ENCODE peak calls at places on chromosomes 13 and 19, in six cellular contexts. M, G, F, J, X and K are unnamed samples.

GRCh38 chr13:97695684-97696083 is 257.8 kb upstream of the IPO5 start:
- DNase-seq in J (no peak), G (no peak), X (no peak), M (no peak), F (no peak), K (no peak)

GRCh38 chr19:31517466-31518180 is 168.4 kb upstream of the TSHZ3 start:
- DNase-seq in X (no peak), J (no peak), G (no peak), F (no peak), M (no peak), K (no peak)

GRCh38 chr19:10517760-10518443 is 655 bp upstream of the S1PR5 start:
- DNase-seq in M (no peak), F (no peak), G (no peak), X (peak), J (peak), K (no peak)

GRCh38 chr13:52348983-52349780 is 56.8 kb downstream of the THSD1 start:
- DNase-seq in F (no peak), M (no peak), G (no peak), X (no peak), J (peak), K (no peak)

GRCh38 chr19:56118666-56119584 is 2.2 kb downstream of the ZNF787 start:
- DNase-seq in M (no peak), X (no peak), F (no peak), G (no peak), J (no peak), K (no peak)

GRCh38 chr19:34348899-34349487 is 16.0 kb upstream of the GPI start:
- DNase-seq in G (no peak), J (no peak), X (no peak), F (no peak), M (no peak), K (no peak)

GRCh38 chr19:13229246-13229645 is 79.0 kb downstream of the IER2 start:
- DNase-seq in M (no peak), F (no peak), X (no peak), G (no peak), J (no peak), K (no peak)

GRCh38 chr13:30934803-30935202 is 2.3 kb downstream of the TEX26 start:
- DNase-seq in M (no peak), J (no peak), X (no peak), F (no peak), G (no peak), K (no peak)

GRCh38 chr13:88068975-88069374 is 397.8 kb downstream of the SLITRK5 start:
- DNase-seq in J (no peak), X (no peak), G (no peak), M (no peak), F (peak), K (no peak)

GRCh38 chr19:2087621-2088100 is 8.5 kb downstream of the MOB3A start:
- DNase-seq in G (no peak), X (no peak), F (peak), J (no peak), M (peak), K (no peak)

GRCh38 chr13:37515226-37515625 is 83.3 kb downstream of the POSTN start:
- DNase-seq in X (no peak), M (no peak), J (no peak), F (no peak), G (no peak), K (no peak)

GRCh38 chr13:98459721-98460370 is 117.1 kb downstream of the STK24 start:
- DNase-seq in M (no peak), G (no peak), J (no peak), X (no peak), F (no peak), K (no peak)

GRCh38 chr19:4981681-4981958 is 12.7 kb downstream of the KDM4B start:
- DNase-seq in M (no peak), X (no peak), G (no peak), F (no peak), J (no peak), K (no peak)

GRCh38 chr19:4977299-4978174 is 8.6 kb downstream of the KDM4B start:
- DNase-seq in G (no peak), F (no peak), X (no peak), J (peak), M (no peak), K (peak)

GRCh38 chr19:4980838-4981680 is 12.1 kb downstream of the KDM4B start:
- DNase-seq in M (no peak), J (no peak), F (no peak), G (no peak), X (no peak), K (no peak)

GRCh38 chr19:4980087-4980486 is 11.2 kb downstream of the KDM4B start:
- DNase-seq in G (no peak), X (no peak), M (no peak), F (no peak), J (no peak), K (no peak)

DNA sequence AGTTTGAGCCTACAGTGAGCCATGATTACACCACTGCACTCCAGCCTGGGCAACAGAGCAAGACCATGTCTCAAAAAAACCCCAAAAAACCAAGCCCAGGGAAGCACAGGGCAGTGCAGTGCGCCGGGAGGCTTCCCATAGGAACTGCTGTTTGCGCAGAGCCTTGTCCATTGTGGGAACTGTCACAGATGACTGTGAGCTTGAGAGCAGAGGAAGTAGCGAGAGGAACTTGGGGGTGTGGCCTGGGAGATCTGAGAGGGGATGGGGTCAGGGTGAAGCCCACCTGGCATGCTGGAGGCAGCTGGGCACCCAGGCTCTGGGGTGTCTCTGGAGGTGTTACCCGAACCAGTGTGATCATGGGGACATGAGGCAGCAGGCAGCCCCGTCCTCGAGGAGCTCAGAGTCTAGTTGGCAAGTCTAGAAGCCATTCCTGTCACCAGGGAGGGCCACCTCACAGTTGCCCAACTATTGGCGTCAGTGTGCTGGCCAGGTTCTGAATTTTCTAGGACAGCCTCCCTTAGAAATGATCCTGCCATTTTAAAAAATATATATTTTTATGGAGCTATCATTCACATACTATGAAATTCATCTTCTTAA is 10.4 kb downstream of the KDM4B start:
- DNase-seq in F (no peak), X (no peak), G (no peak), J (no peak), M (no peak), K (no peak)
- H3K27ac ChIP-seq in F (no peak), X (peak), G (no peak), J (no peak), M (no peak), K (peak)

DNA sequence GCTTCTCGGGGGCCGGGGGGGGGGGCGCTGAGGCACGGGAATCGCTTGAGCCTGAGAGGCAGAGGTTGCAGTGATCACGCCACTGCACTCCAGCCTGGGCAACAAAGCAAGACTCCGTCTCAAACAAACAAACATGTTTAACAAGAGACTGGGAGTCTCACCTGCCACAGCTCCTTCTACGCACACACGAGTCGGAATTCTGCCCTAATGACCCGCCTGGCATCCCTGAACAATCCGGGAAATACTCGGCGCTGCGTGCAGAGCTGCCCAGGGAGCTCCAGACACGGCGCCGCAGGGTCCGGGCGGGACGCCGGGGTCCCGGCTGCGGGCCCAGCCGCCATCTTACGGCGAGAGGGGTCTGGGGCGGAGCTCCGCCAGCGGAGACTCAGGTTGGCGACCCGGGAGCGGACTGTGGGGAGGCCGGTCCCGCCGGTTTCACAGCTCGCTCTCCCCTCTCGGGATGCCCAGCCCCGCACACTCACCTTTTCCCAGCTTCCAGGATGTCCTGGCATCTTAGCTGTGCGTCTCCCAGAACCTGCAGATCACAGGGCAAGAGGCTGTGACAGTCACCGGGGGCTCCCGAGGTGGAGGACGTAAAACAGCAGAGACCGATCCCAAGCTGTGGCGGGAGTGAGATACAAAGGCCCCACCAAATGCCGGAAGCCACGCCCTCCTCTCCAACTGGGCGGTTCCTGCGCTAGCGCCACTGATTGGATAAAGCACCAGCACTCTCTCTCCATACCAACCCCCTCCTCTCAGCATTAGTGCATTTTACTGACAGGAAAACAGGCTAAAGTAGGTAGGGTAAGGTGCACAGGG is 23.6 kb upstream of the ZNF724 start:
- DNase-seq in M (peak), J (peak), G (peak), X (peak), F (peak), K (peak)
- TF ChIP-seq POLR2A in M (peak), J (peak), G (peak), X (peak), F (peak), K (peak)

GRCh38 chr19:45862271-45862563 is 730 bp downstream of the SYMPK start:
- DNase-seq in G (no peak), X (no peak), M (no peak), J (no peak), F (no peak), K (no peak)
- H3K27ac ChIP-seq in G (peak), X (peak), M (peak), J (peak), F (peak), K (peak)

GRCh38 chr13:46100191-46100877 is 4.5 kb downstream of the CPB2 start:
- DNase-seq in X (no peak), J (no peak), G (no peak), F (no peak), M (no peak), K (no peak)

GRCh38 chr13:46103037-46103436 is 1.8 kb downstream of the CPB2 start:
- DNase-seq in M (no peak), G (no peak), J (no peak), F (no peak), X (no peak), K (no peak)

GRCh38 chr13:46101488-46102289 is 3.1 kb downstream of the CPB2 start:
- DNase-seq in J (no peak), X (no peak), F (no peak), G (no peak), M (no peak), K (no peak)

GRCh38 chr13:46097663-46098062 is 7.2 kb downstream of the CPB2 start:
- DNase-seq in J (no peak), G (no peak), X (no peak), F (no peak), M (no peak), K (no peak)

DNA sequence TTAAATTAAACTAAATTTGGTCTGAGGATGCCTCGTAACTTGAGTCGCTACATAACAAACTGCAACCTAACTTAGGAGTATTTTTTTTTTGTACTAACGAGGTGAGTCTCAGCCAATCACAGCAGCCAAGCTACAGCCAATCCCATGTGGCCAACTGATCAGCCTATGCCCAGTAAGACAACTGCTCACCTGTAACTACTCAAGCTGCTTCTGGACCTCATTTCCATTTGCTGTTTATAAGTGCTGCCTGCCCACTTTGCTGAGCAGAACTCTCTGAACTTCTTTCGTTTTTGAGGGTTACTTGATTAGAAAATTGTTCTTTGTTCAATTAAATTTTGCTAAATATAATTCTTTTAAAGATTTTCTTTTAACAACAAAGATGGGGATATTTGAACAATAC is 3.8 kb downstream of the CPB2 start:
- DNase-seq in F (no peak), G (no peak), J (no peak), M (no peak), X (no peak), K (no peak)
- TF ChIP-seq POLR2A in F (no peak), G (no peak), J (no peak), M (no peak), X (no peak), K (no peak)

GRCh38 chr13:110129076-110129475 is 177.9 kb downstream of the COL4A1 start:
- DNase-seq in X (peak), G (no peak), M (no peak), F (no peak), J (no peak), K (no peak)

GRCh38 chr13:110129539-110130186 is 177.3 kb downstream of the COL4A1 start:
- DNase-seq in M (no peak), F (no peak), G (no peak), J (no peak), X (peak), K (no peak)

GRCh38 chr13:110128546-110128945 is 178.4 kb downstream of the COL4A1 start:
- DNase-seq in X (no peak), G (no peak), M (no peak), J (no peak), F (no peak), K (no peak)

GRCh38 chr13:110131424-110131823 is 175.5 kb downstream of the COL4A1 start:
- DNase-seq in G (no peak), F (no peak), X (no peak), J (no peak), M (peak), K (no peak)

DNA sequence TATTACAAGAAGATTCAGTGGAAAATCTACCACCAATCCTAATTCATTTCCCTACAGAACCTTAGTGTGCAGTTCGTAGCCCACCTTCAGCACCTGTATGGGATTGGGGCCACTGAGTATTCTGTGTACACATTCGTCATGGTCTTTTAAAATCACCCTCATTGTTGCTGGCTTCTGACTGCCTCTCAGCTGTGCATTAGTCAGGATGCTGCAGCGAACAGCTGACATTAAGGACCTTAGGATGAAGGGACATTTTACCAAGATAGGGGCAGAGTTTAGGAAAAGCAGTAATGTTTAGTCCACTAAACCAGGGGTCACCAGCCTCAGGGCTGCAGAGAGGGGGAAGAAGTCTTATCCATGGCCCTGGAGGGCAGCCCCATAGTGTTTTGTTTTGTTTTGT is 176.5 kb downstream of the COL4A1 start:
- DNase-seq in G (no peak), M (no peak), X (peak), F (no peak), J (no peak), K (no peak)
- H3K27ac ChIP-seq in G (no peak), M (no peak), X (no peak), F (no peak), J (no peak), K (no peak)

GRCh38 chr13:75511226-75511625 is 26.4 kb downstream of the COMMD6 start:
- DNase-seq in X (no peak), F (no peak), J (no peak), G (no peak), M (no peak), K (no peak)

GRCh38 chr13:75508002-75508548 is 26.1 kb upstream of the TBC1D4 start:
- DNase-seq in G (no peak), F (no peak), X (no peak), J (no peak), M (no peak), K (no peak)

GRCh38 chr13:75505966-75506365 is 24.0 kb upstream of the TBC1D4 start:
- DNase-seq in M (no peak), G (no peak), J (no peak), X (no peak), F (no peak), K (no peak)

GRCh38 chr13:75505327-75505726 is 23.4 kb upstream of the TBC1D4 start:
- DNase-seq in X (no peak), F (no peak), M (no peak), J (no peak), G (no peak), K (no peak)

DNA sequence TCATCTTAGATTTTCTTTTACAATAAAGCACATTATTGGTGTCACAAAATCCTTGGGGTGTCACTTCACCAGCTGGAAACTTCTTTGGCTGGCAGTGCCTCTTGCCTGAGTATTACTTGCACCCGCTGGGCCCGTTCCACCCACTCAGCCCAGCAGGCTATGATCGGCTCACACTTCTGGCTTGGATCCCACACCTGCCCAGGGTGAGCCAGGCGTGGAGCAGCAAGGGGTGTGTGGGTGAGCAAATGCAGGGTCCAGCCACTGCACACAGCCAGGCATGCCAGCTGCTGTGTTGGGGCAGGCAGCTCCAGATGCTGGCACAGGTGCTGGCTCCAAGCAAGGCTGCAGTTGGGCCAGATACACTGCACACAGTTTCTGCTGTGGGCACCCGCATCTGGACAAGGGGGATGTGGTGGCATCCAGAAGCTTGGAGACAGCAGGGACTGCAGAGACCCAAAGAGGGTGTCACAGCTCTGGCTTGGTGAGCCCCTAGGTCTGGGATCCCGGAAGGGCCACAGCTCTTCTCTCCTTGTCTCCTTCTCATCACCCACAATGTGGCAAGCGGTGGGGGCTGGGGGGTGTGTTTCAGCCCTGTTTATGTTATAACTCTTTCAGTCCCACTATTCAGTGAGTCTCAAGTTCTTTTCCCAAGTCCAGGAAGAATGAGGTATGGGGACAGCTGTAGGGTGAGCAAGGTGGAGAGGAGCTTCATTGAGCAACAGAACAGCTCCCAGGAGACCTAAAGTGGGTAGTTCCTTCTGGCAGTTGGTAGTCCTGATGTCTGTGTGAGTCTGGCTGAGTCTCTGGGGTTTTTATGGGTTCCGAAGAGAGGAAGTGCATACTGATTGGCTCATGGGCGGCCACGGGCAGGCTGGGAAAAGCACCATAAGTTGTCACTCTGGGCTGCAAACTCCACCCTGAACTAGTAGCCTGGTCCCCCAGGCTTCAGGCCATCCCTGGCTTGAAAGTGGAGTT is 25.3 kb upstream of the TBC1D4 start:
- DNase-seq in M (no peak), X (no peak), F (no peak), G (no peak), J (no peak), K (no peak)
- TF ChIP-seq POLR2A in M (no peak), X (no peak), F (no peak), G (no peak), J (no peak), K (no peak)

DNA sequence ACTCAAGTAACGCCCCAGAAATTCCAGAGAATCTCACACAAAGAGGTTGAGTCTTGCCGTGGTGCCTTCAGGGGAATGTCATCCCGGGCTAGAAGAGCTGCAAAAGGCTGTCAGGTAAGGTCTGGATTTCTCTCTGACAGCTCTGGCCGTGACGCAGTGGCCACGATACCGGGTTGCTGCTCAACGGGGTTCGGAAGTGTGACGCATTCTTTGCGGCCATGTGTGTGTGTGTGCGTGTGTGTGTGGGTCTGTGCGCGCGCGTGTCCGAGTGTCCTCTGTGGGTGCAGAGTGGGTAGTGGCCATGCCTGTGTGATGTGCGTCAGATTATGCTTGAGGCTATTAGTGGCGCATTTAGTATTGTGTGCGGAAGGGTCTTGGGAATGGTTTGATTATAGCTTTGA is 306 bp downstream of the ZNF540 start:
- DNase-seq in J (peak), G (peak), X (peak), F (peak), M (peak), K (peak)
- H3K27ac ChIP-seq in J (peak), G (peak), X (peak), F (peak), M (peak), K (peak)